ENCODE peak calls at places on chromosome 17, in nine cellular contexts. P, Z, L, Q, O, Y, W, I and D are unnamed samples.

GRCh38 chr17:40564883-40565744 is at the start of gene CCR7:
- DNase-seq in P (no peak), Z (no peak), L (no peak), Q (no peak), O (no peak), Y (no peak), W (no peak), I (no peak), D (no peak)

GRCh38 chr17:46139365-46140210 is 53.6 kb downstream of the KANSL1 start:
- DNase-seq in P (no peak), Z (no peak), L (no peak), Q (no peak), O (no peak), Y (no peak), W (no peak), I (no peak), D (no peak)

GRCh38 chr17:48215583-48216139 is 108.1 kb downstream of the SNX11 start:
- DNase-seq in P (no peak), Z (peak), L (no peak), Q (peak), O (peak), Y (no peak), W (peak), I (peak), D (no peak)

GRCh38 chr17:66383353-66383752 is 80.9 kb downstream of the PRKCA start:
- DNase-seq in P (peak), Z (peak), L (no peak), Q (peak), O (no peak), Y (no peak), W (no peak), I (peak), D (no peak)

GRCh38 chr17:41589301-41589700 is 2.6 kb upstream of the KRT14 start:
- DNase-seq in P (no peak), Z (no peak), L (no peak), Q (no peak), O (no peak), Y (no peak), W (no peak), I (no peak), D (no peak)

GRCh38 chr17:72733619-72734282 is 358.7 kb downstream of the SLC39A11 start:
- DNase-seq in P (no peak), Z (no peak), L (no peak), Q (no peak), O (no peak), Y (no peak), W (no peak), I (no peak), D (no peak)

GRCh38 chr17:32701860-32702259 is 175.1 kb downstream of the MYO1D start:
- DNase-seq in P (no peak), Z (no peak), L (no peak), Q (no peak), O (no peak), Y (no peak), W (no peak), I (no peak), D (no peak)

GRCh38 chr17:81348097-81349055 is 46.9 kb upstream of the BAHCC1 start:
- DNase-seq in P (no peak), Z (no peak), L (peak), Q (no peak), O (no peak), Y (no peak), W (no peak), I (no peak), D (no peak)

GRCh38 chr17:40555296-40556190 is 9.7 kb downstream of the CCR7 start:
- DNase-seq in P (no peak), Z (no peak), L (no peak), Q (no peak), O (no peak), Y (peak), W (peak), I (peak), D (no peak)

GRCh38 chr17:76082326-76083251 is 3.6 kb downstream of the ZACN start:
- DNase-seq in P (no peak), Z (no peak), L (no peak), Q (no peak), O (no peak), Y (no peak), W (no peak), I (no peak), D (no peak)

GRCh38 chr17:68011199-68011665 is 15.0 kb upstream of the C17orf58 start:
- DNase-seq in P (no peak), Z (no peak), L (peak), Q (no peak), O (peak), Y (no peak), W (no peak), I (peak), D (peak)

GRCh38 chr17:31373150-31374082 is 18.1 kb upstream of the RAB11FIP4 start:
- DNase-seq in P (peak), Z (peak), L (no peak), Q (peak), O (peak), Y (no peak), W (no peak), I (peak), D (no peak)

GRCh38 chr17:3029213-3029913 is 34.0 kb downstream of the OR1D5 start:
- DNase-seq in P (no peak), Z (no peak), L (no peak), Q (no peak), O (no peak), Y (no peak), W (no peak), I (no peak), D (no peak)

GRCh38 chr17:70099884-70100283 is 24.9 kb downstream of the KCNJ16 start:
- DNase-seq in P (no peak), Z (no peak), L (no peak), Q (no peak), O (no peak), Y (no peak), W (no peak), I (no peak), D (no peak)

GRCh38 chr17:45981306-45981705 is 17.7 kb upstream of the STH start:
- DNase-seq in P (no peak), Z (no peak), L (no peak), Q (no peak), O (no peak), Y (no peak), W (no peak), I (no peak), D (no peak)

GRCh38 chr17:41404024-41404651 is 6.7 kb upstream of the KRT31 start:
- DNase-seq in P (peak), Z (peak), L (peak), Q (peak), O (peak), Y (peak), W (no peak), I (peak), D (no peak)

GRCh38 chr17:38926290-38927070 is 1.1 kb downstream of the LASP1NB start:
- DNase-seq in P (no peak), Z (no peak), L (peak), Q (no peak), O (no peak), Y (no peak), W (no peak), I (no peak), D (no peak)

GRCh38 chr17:50459756-50460155 is 8.9 kb downstream of the CHAD start:
- DNase-seq in P (no peak), Z (no peak), L (no peak), Q (no peak), O (no peak), Y (no peak), W (no peak), I (peak), D (no peak)

GRCh38 chr17:75124041-75124818 is 7.3 kb downstream of the NT5C start:
- DNase-seq in P (no peak), Z (peak), L (no peak), Q (peak), O (peak), Y (no peak), W (no peak), I (peak), D (peak)

GRCh38 chr17:80797741-80798594 is 193.7 kb upstream of the CHMP6 start:
- DNase-seq in P (no peak), Z (no peak), L (no peak), Q (no peak), O (no peak), Y (no peak), W (no peak), I (no peak), D (no peak)

GRCh38 chr17:32564325-32564724 is 77.5 kb downstream of the CDK5R1 start:
- DNase-seq in P (no peak), Z (no peak), L (no peak), Q (no peak), O (no peak), Y (no peak), W (no peak), I (no peak), D (no peak)

GRCh38 chr17:228223-228615 is 46.8 kb upstream of the DOC2B start:
- DNase-seq in P (no peak), Z (no peak), L (no peak), Q (no peak), O (no peak), Y (no peak), W (no peak), I (no peak), D (no peak)

GRCh38 chr17:41919165-41919817 is 540 bp upstream of the ACLY start:
- DNase-seq in P (no peak), Z (no peak), L (no peak), Q (no peak), O (no peak), Y (no peak), W (no peak), I (peak), D (no peak)

GRCh38 chr17:80433916-80434666 is 19.1 kb downstream of the ENDOV start:
- DNase-seq in P (no peak), Z (no peak), L (no peak), Q (peak), O (no peak), Y (no peak), W (no peak), I (no peak), D (no peak)

GRCh38 chr17:49853470-49854015 is 5.7 kb upstream of the TAC4 start:
- DNase-seq in P (no peak), Z (no peak), L (no peak), Q (no peak), O (no peak), Y (no peak), W (no peak), I (no peak), D (no peak)

GRCh38 chr17:37836593-37836992 is 87.6 kb upstream of the TBC1D3K start:
- DNase-seq in P (no peak), Z (no peak), L (no peak), Q (no peak), O (no peak), Y (no peak), W (no peak), I (no peak), D (no peak)

GRCh38 chr17:49465352-49465751 is 29.7 kb upstream of the NGFR start:
- DNase-seq in P (no peak), Z (no peak), L (no peak), Q (no peak), O (no peak), Y (no peak), W (no peak), I (no peak), D (no peak)

GRCh38 chr17:28928061-28928460 is 23.3 kb downstream of the PHF12 start:
- DNase-seq in P (no peak), Z (no peak), L (no peak), Q (peak), O (no peak), Y (no peak), W (no peak), I (no peak), D (no peak)

GRCh38 chr17:44688675-44689491 is 693 bp downstream of the CCDC43 start:
- DNase-seq in P (no peak), Z (no peak), L (no peak), Q (peak), O (no peak), Y (no peak), W (no peak), I (peak), D (no peak)

GRCh38 chr17:28346746-28347246 is 10.5 kb downstream of the POLDIP2 start:
- DNase-seq in P (peak), Z (no peak), L (no peak), Q (no peak), O (peak), Y (no peak), W (no peak), I (peak), D (no peak)

GRCh38 chr17:80374732-80375118 is 40.2 kb upstream of the ENDOV start:
- DNase-seq in P (no peak), Z (no peak), L (no peak), Q (no peak), O (no peak), Y (no peak), W (no peak), I (no peak), D (no peak)

GRCh38 chr17:43701318-43701743 is 39.6 kb upstream of the MEOX1 start:
- DNase-seq in P (peak), Z (peak), L (no peak), Q (peak), O (no peak), Y (peak), W (no peak), I (no peak), D (no peak)

GRCh38 chr17:1975573-1975972 is 49.6 kb downstream of the RTN4RL1 start:
- DNase-seq in P (no peak), Z (no peak), L (no peak), Q (no peak), O (no peak), Y (no peak), W (no peak), I (no peak), D (no peak)

GRCh38 chr17:22490399-22490798 is 798.1 kb downstream of the KCNJ18 start:
- DNase-seq in P (no peak), Z (no peak), L (no peak), Q (no peak), O (no peak), Y (no peak), W (no peak), I (no peak), D (no peak)

GRCh38 chr17:80147035-80147939 is at the start of gene EIF4A3:
- DNase-seq in P (peak), Z (peak), L (peak), Q (peak), O (peak), Y (peak), W (peak), I (peak), D (peak)

DNA sequence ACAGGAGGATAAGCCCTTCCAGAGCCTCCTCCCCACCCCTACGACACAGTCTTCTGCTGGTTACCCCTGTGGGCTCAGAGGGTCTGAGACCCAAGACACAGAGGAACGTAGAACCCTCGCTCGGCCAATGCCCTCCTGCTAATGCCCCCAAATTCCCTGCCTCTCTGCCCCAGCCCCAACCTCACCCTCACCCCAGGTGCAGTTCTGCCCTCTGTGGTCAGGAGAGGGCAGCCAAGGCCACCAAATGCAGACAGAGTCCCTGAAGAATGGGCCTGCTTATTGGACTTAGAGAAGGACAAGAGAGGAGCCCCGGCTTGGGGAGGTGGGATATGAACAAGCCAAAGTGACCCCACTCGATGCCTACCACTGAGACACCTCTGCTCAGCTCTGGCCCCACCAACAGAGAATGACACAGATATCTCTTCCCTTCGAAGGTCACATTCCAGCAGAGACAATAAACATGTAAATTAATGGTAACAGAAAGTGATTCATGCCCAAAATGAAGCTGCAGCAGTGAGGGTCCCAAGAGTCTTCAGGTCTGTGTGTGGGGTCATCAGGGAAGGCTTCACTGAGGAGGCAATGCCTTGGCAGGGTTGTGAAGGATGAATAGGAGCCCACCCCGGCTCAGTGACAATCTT is 80.9 kb upstream of the CCL1 start:
- DNase-seq in P (no peak), Z (no peak), L (no peak), Q (no peak), O (peak), Y (no peak), W (no peak), I (no peak), D (no peak)
- TF ChIP-seq CTCF in P (no peak), Z (peak), L (no peak), Q (peak), O (peak), Y (no peak), W (no peak), I (peak), D (no peak)

GRCh38 chr17:6413073-6413472 is 21.8 kb downstream of the AIPL1 start:
- DNase-seq in P (no peak), Z (peak), L (no peak), Q (peak), O (peak), Y (no peak), W (no peak), I (peak), D (no peak)
- TF ChIP-seq CTCF in P (peak), Z (peak), L (no peak), Q (peak), O (peak), Y (no peak), W (no peak), I (peak), D (no peak)

GRCh38 chr17:64236827-64237403 is 26.1 kb downstream of the TEX2 start:
- DNase-seq in P (no peak), Z (no peak), L (no peak), Q (no peak), O (peak), Y (no peak), W (no peak), I (no peak), D (no peak)
- TF ChIP-seq CTCF in P (no peak), Z (peak), L (no peak), Q (peak), O (no peak), Y (no peak), W (peak), I (peak), D (no peak)

DNA sequence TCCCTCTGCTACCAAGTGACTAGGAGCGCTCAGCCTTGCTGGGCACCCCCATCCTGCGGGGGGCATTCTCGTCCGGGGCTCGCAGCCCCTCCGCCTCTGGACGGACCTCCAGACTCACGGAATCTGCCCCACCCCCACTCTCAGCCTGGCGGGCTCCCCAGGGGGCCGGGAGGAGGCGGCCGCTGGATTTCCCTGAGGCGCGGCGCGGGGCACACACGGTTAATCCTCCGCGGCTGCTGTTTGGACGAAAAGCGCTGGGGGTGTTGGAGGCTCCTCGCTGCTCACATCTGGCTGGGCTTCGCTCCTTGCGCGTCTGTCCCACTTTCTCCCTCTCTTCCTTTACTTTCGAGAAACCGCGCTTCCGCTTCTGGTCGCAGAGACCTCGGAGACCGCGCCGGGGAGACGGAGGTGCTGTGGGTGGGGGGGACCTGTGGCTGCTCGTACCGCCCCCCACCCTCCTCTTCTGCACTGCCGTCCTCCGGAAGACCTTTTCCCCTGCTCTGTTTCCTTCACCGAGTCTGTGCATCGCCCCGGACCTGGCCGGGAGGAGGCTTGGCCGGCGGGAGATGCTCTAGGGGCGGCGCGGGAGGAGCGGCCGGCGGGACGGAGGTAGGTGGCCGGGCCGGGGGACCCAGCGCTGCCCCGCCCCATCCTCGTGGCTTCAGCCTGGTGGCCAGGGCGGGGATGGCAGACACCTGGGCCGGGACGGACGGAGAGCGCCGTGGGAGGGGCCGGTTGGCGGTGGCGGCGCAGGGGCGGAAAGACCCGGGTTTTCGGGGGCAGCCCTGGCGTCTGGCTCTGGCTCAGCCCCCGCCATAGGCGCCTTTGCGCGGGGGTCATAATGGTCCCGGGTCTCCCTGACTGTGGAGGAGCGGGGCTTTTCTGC is at the start of gene C1QTNF1:
- DNase-seq in P (no peak), Z (no peak), L (peak), Q (peak), O (peak), Y (no peak), W (peak), I (peak), D (no peak)
- TF ChIP-seq CTCF in P (no peak), Z (peak), L (no peak), Q (peak), O (no peak), Y (peak), W (peak), I (peak), D (no peak)

GRCh38 chr17:19433727-19434340 is 22.8 kb downstream of the RNF112 start:
- DNase-seq in P (no peak), Z (no peak), L (no peak), Q (no peak), O (no peak), Y (no peak), W (no peak), I (no peak), D (no peak)
- TF ChIP-seq CTCF in P (no peak), Z (no peak), L (no peak), Q (no peak), O (no peak), Y (no peak), W (no peak), I (no peak), D (no peak)